ENCODE peak calls at places on chromosomes 7 and 10, in nine cellular contexts. One of them, this sample, is unnamed.

GRCh38 chr7:46139079-46139478 is 218.0 kb upstream of the IGFBP3 start:
- DNase-seq in ovary: no peak
- DNase-seq in Peyer's patch: no peak
- DNase-seq in lower leg skin: no peak
- DNase-seq in right lobe of liver: no peak
- DNase-seq in adrenal gland: no peak
- DNase-seq in suprapubic skin: no peak
- DNase-seq in HCT116: no peak
- DNase-seq in spleen: no peak
- DNase-seq in this sample: no peak

GRCh38 chr7:55349126-55349525 is 16.0 kb upstream of the LANCL2 start:
- DNase-seq in ovary: no peak
- DNase-seq in Peyer's patch: no peak
- DNase-seq in lower leg skin: no peak
- DNase-seq in right lobe of liver: no peak
- DNase-seq in adrenal gland: no peak
- DNase-seq in suprapubic skin: no peak
- DNase-seq in HCT116: no peak
- DNase-seq in spleen: no peak
- DNase-seq in this sample: no peak

GRCh38 chr7:21526007-21526406 is 16.8 kb upstream of the DNAH11 start:
- DNase-seq in ovary: no peak
- DNase-seq in Peyer's patch: no peak
- DNase-seq in lower leg skin: no peak
- DNase-seq in right lobe of liver: no peak
- DNase-seq in adrenal gland: no peak
- DNase-seq in suprapubic skin: no peak
- DNase-seq in HCT116: peak; percentile 4
- DNase-seq in spleen: no peak
- DNase-seq in this sample: peak; percentile 17

GRCh38 chr7:137836113-137836509 is 10.7 kb downstream of the DGKI start:
- DNase-seq in ovary: no peak
- DNase-seq in Peyer's patch: no peak
- DNase-seq in lower leg skin: no peak
- DNase-seq in right lobe of liver: no peak
- DNase-seq in adrenal gland: no peak
- DNase-seq in suprapubic skin: no peak
- DNase-seq in HCT116: no peak
- DNase-seq in spleen: no peak
- DNase-seq in this sample: no peak

GRCh38 chr7:98555403-98555802 is 61.7 kb upstream of the NPTX2 start:
- DNase-seq in ovary: no peak
- DNase-seq in Peyer's patch: peak; percentile 75
- DNase-seq in lower leg skin: no peak
- DNase-seq in right lobe of liver: no peak
- DNase-seq in adrenal gland: no peak
- DNase-seq in suprapubic skin: no peak
- DNase-seq in HCT116: no peak
- DNase-seq in spleen: peak; percentile 30
- DNase-seq in this sample: no peak

GRCh38 chr10:78972160-78972946 is 96.4 kb upstream of the ZMIZ1 start:
- DNase-seq in ovary: peak; percentile 75
- DNase-seq in Peyer's patch: peak; percentile 65
- DNase-seq in lower leg skin: peak; percentile 93
- DNase-seq in right lobe of liver: peak; percentile 91
- DNase-seq in adrenal gland: peak; percentile 94
- DNase-seq in suprapubic skin: peak; percentile 88
- DNase-seq in HCT116: peak; percentile 31
- DNase-seq in spleen: no peak
- DNase-seq in this sample: peak; percentile 63

GRCh38 chr7:138212314-138212713 is 136.1 kb downstream of the AKR1D1 start:
- DNase-seq in ovary: no peak
- DNase-seq in Peyer's patch: no peak
- DNase-seq in lower leg skin: no peak
- DNase-seq in right lobe of liver: no peak
- DNase-seq in adrenal gland: no peak
- DNase-seq in suprapubic skin: no peak
- DNase-seq in HCT116: no peak
- DNase-seq in spleen: no peak
- DNase-seq in this sample: no peak

GRCh38 chr10:3784510-3785250 is at the start of gene KLF6:
- DNase-seq in ovary: peak; percentile 70
- DNase-seq in Peyer's patch: peak; percentile 72
- DNase-seq in lower leg skin: no peak
- DNase-seq in right lobe of liver: no peak
- DNase-seq in adrenal gland: peak; percentile 55
- DNase-seq in suprapubic skin: no peak
- DNase-seq in HCT116: no peak
- DNase-seq in spleen: peak; percentile 93
- DNase-seq in this sample: peak; percentile 85

GRCh38 chr7:151689196-151689971 is 169.7 kb upstream of the RHEB start:
- DNase-seq in ovary: no peak
- DNase-seq in Peyer's patch: peak; percentile 55
- DNase-seq in lower leg skin: no peak
- DNase-seq in right lobe of liver: no peak
- DNase-seq in adrenal gland: no peak
- DNase-seq in suprapubic skin: no peak
- DNase-seq in HCT116: no peak
- DNase-seq in spleen: peak; percentile 63
- DNase-seq in this sample: no peak

GRCh38 chr7:130598056-130598455 is 70.5 kb downstream of the COPG2 start:
- DNase-seq in ovary: no peak
- DNase-seq in Peyer's patch: no peak
- DNase-seq in lower leg skin: no peak
- DNase-seq in right lobe of liver: no peak
- DNase-seq in adrenal gland: no peak
- DNase-seq in suprapubic skin: no peak
- DNase-seq in HCT116: no peak
- DNase-seq in spleen: no peak
- DNase-seq in this sample: no peak

GRCh38 chr10:14909101-14909500 is 30.4 kb downstream of the SUV39H2 start:
- DNase-seq in ovary: no peak
- DNase-seq in Peyer's patch: no peak
- DNase-seq in lower leg skin: no peak
- DNase-seq in right lobe of liver: no peak
- DNase-seq in adrenal gland: no peak
- DNase-seq in suprapubic skin: no peak
- DNase-seq in HCT116: no peak
- DNase-seq in spleen: no peak
- DNase-seq in this sample: no peak
- TF ChIP-seq POLR2A in ovary: no peak
- TF ChIP-seq POLR2A in Peyer's patch: no peak
- TF ChIP-seq POLR2A in lower leg skin: no peak
- TF ChIP-seq POLR2A in right lobe of liver: no peak
- TF ChIP-seq POLR2A in adrenal gland: no peak
- TF ChIP-seq POLR2A in suprapubic skin: no peak
- TF ChIP-seq POLR2A in HCT116: no peak
- TF ChIP-seq POLR2A in spleen: no peak
- TF ChIP-seq POLR2A in this sample: no peak

DNA sequence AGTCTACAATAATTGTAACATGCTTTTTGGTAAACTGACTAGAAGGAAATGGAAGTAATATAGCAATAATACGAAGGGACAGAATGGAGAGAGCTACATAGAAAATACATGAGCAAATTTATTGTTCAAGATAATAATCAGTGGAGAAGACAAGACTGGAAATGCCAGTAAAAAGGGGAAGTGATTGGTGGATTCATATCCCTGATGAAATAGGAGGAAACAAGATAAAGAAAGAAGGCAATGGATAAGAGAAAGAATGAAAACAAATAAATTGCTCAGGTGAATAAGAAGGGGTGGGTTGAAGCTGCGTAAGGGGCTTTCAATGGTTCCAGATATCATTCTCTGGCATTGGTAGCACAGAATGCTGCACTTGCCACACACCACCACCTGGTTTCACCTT is 135.9 kb downstream of the LRRN3 start:
- DNase-seq in ovary: no peak
- DNase-seq in Peyer's patch: no peak
- DNase-seq in lower leg skin: no peak
- DNase-seq in right lobe of liver: no peak
- DNase-seq in adrenal gland: no peak
- DNase-seq in suprapubic skin: no peak
- DNase-seq in HCT116: no peak
- DNase-seq in spleen: no peak
- DNase-seq in this sample: no peak
- TF ChIP-seq POLR2A in ovary: no peak
- TF ChIP-seq POLR2A in Peyer's patch: no peak
- TF ChIP-seq POLR2A in lower leg skin: no peak
- TF ChIP-seq POLR2A in right lobe of liver: no peak
- TF ChIP-seq POLR2A in adrenal gland: no peak
- TF ChIP-seq POLR2A in suprapubic skin: no peak
- TF ChIP-seq POLR2A in HCT116: no peak
- TF ChIP-seq POLR2A in spleen: no peak
- TF ChIP-seq POLR2A in this sample: no peak

GRCh38 chr7:118803-119376 is 73.5 kb upstream of the FAM20C start:
- DNase-seq in ovary: no peak
- DNase-seq in Peyer's patch: no peak
- DNase-seq in lower leg skin: peak; percentile 62
- DNase-seq in right lobe of liver: peak; percentile 53
- DNase-seq in adrenal gland: peak; percentile 27
- DNase-seq in suprapubic skin: no peak
- DNase-seq in HCT116: no peak
- DNase-seq in spleen: no peak
- DNase-seq in this sample: no peak

GRCh38 chr7:112887-113286 is 79.5 kb upstream of the FAM20C start:
- DNase-seq in ovary: no peak
- DNase-seq in Peyer's patch: no peak
- DNase-seq in lower leg skin: no peak
- DNase-seq in right lobe of liver: no peak
- DNase-seq in adrenal gland: no peak
- DNase-seq in suprapubic skin: no peak
- DNase-seq in HCT116: no peak
- DNase-seq in spleen: no peak
- DNase-seq in this sample: no peak

GRCh38 chr7:116188-116981 is 76.0 kb upstream of the FAM20C start:
- DNase-seq in ovary: no peak
- DNase-seq in Peyer's patch: no peak
- DNase-seq in lower leg skin: no peak
- DNase-seq in right lobe of liver: peak; percentile 50
- DNase-seq in adrenal gland: no peak
- DNase-seq in suprapubic skin: no peak
- DNase-seq in HCT116: no peak
- DNase-seq in spleen: no peak
- DNase-seq in this sample: no peak

GRCh38 chr7:118068-118802 is 74.1 kb upstream of the FAM20C start:
- DNase-seq in ovary: no peak
- DNase-seq in Peyer's patch: no peak
- DNase-seq in lower leg skin: peak; percentile 81
- DNase-seq in right lobe of liver: peak; percentile 43
- DNase-seq in adrenal gland: no peak
- DNase-seq in suprapubic skin: no peak
- DNase-seq in HCT116: no peak
- DNase-seq in spleen: no peak
- DNase-seq in this sample: no peak

GRCh38 chr7:115274-115911 is 77.0 kb upstream of the FAM20C start:
- DNase-seq in ovary: no peak
- DNase-seq in Peyer's patch: no peak
- DNase-seq in lower leg skin: peak; percentile 85
- DNase-seq in right lobe of liver: peak; percentile 66
- DNase-seq in adrenal gland: peak; percentile 72
- DNase-seq in suprapubic skin: no peak
- DNase-seq in HCT116: no peak
- DNase-seq in spleen: no peak
- DNase-seq in this sample: no peak
- TF ChIP-seq POLR2A in ovary: no peak
- TF ChIP-seq POLR2A in Peyer's patch: no peak
- TF ChIP-seq POLR2A in lower leg skin: no peak
- TF ChIP-seq POLR2A in right lobe of liver: no peak
- TF ChIP-seq POLR2A in adrenal gland: no peak
- TF ChIP-seq POLR2A in suprapubic skin: no peak
- TF ChIP-seq POLR2A in HCT116: no peak
- TF ChIP-seq POLR2A in spleen: no peak
- TF ChIP-seq POLR2A in this sample: no peak

GRCh38 chr10:43395571-43396060 is 13.4 kb downstream of the HNRNPF start:
- DNase-seq in ovary: no peak
- DNase-seq in Peyer's patch: peak; percentile 67
- DNase-seq in lower leg skin: peak; percentile 89
- DNase-seq in right lobe of liver: peak; percentile 62
- DNase-seq in adrenal gland: peak; percentile 39
- DNase-seq in suprapubic skin: no peak
- DNase-seq in HCT116: no peak
- DNase-seq in spleen: peak; percentile 84
- DNase-seq in this sample: no peak

GRCh38 chr10:43393606-43394360 is 15.2 kb downstream of the HNRNPF start:
- DNase-seq in ovary: no peak
- DNase-seq in Peyer's patch: no peak
- DNase-seq in lower leg skin: no peak
- DNase-seq in right lobe of liver: no peak
- DNase-seq in adrenal gland: no peak
- DNase-seq in suprapubic skin: peak; percentile 34
- DNase-seq in HCT116: no peak
- DNase-seq in spleen: peak; percentile 54
- DNase-seq in this sample: no peak

GRCh38 chr10:43396928-43397624 is 11.9 kb downstream of the HNRNPF start:
- DNase-seq in ovary: peak; percentile 84
- DNase-seq in Peyer's patch: peak; percentile 97
- DNase-seq in lower leg skin: peak; percentile 98
- DNase-seq in right lobe of liver: peak; percentile 97
- DNase-seq in adrenal gland: peak; percentile 95
- DNase-seq in suprapubic skin: peak; percentile 96
- DNase-seq in HCT116: peak; percentile 76
- DNase-seq in spleen: peak; percentile 97
- DNase-seq in this sample: peak; percentile 90

GRCh38 chr10:43394868-43395267 is 14.1 kb downstream of the HNRNPF start:
- DNase-seq in ovary: no peak
- DNase-seq in Peyer's patch: no peak
- DNase-seq in lower leg skin: no peak
- DNase-seq in right lobe of liver: no peak
- DNase-seq in adrenal gland: no peak
- DNase-seq in suprapubic skin: peak; percentile 61
- DNase-seq in HCT116: no peak
- DNase-seq in spleen: peak; percentile 59
- DNase-seq in this sample: no peak

DNA sequence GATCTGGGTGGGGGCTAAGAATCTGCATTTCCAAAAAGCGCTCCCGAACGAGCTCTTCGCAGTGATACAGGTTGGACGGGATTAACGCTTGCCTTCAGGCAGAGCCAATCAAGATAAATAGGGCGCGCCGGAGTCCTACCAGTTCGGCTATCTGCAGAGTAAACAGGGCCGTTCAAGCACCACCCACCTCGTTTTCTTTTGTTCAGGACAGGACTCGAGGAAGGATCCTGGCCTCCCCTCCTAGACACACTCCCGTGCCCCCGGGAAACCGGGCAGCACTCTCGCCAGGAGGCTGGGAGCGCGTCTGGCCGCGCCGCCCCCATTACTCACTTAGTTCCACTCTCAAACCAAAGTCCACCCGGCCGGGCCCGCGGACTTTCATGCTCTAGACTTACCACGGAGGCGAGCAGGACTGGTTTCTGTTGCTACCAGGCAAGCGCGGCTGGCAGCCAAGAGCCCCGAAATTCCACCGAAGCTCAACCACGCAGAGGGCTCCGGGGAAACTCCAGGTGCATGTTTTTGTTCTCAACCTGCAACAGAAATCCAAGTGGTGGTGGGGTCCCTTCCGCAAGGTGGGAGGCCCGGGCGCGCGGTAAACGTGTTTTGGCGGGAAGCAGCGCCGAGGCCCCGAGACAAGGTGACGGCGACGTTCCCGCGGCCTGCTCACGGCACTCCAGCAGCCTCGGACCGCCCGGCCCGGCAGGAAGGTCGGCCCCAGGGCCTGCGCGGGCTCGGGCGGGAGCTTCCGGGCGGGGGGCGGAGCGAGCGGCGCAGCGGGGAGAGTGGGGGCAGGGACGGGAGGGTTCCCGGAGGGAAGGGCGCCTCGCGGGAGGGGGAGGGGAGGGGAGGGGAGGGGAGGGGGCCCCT is 12.7 kb downstream of the HNRNPF start:
- DNase-seq in ovary: peak; percentile 82
- DNase-seq in Peyer's patch: peak; percentile 89
- DNase-seq in lower leg skin: peak; percentile 96
- DNase-seq in right lobe of liver: peak; percentile 90
- DNase-seq in adrenal gland: peak; percentile 81
- DNase-seq in suprapubic skin: peak; percentile 87
- DNase-seq in HCT116: no peak
- DNase-seq in spleen: peak; percentile 95
- DNase-seq in this sample: peak; percentile 89
- TF ChIP-seq POLR2A in ovary: no peak
- TF ChIP-seq POLR2A in Peyer's patch: peak; percentile 70
- TF ChIP-seq POLR2A in lower leg skin: no peak
- TF ChIP-seq POLR2A in right lobe of liver: peak; percentile 51
- TF ChIP-seq POLR2A in adrenal gland: no peak
- TF ChIP-seq POLR2A in suprapubic skin: no peak
- TF ChIP-seq POLR2A in HCT116: no peak
- TF ChIP-seq POLR2A in spleen: no peak
- TF ChIP-seq POLR2A in this sample: peak; percentile 52